ENCODE peak calls at places on chromosome 20, in eight cellular contexts. G is H54; Z is breast epithelium; W is hippocampal formation; B is stimulated activated CD4-positive, alpha-beta T cell treated with anti-CD3 and anti-CD28 coated beads, TNF-alpha, amount 100 ng/mL, for 48 hours; Q is Caki2; A is NCI-H1694 treated with DMSO at 0.1 percent for 48 hours; X is cardiac muscle cell. M is an unnamed sample.

GRCh38 chr20:18719426-18719825 is 94.2 kb upstream of the SCP2D1 start:
- DNase-seq in G (no peak), Z (no peak), W (no peak), B (no peak), Q (no peak), A (no peak), X (peak), M (no peak)

GRCh38 chr20:57509665-57510237 is 15.2 kb downstream of the CTCFL start:
- DNase-seq in G (peak), Z (no peak), W (no peak), B (no peak), Q (no peak), A (no peak), X (peak), M (peak)

GRCh38 chr20:33460711-33461110 is 17.1 kb upstream of the SNTA1 start:
- DNase-seq in G (no peak), Z (no peak), W (no peak), B (no peak), Q (no peak), A (no peak), X (no peak), M (no peak)

GRCh38 chr20:37562695-37563480 is 35.2 kb upstream of the BLCAP start:
- DNase-seq in G (no peak), Z (no peak), W (no peak), B (no peak), Q (no peak), A (no peak), X (no peak), M (no peak)

GRCh38 chr20:19889011-19889953 is 127.9 kb upstream of the NAA20 start:
- DNase-seq in G (peak), Z (peak), W (peak), B (no peak), Q (peak), A (no peak), X (peak), M (peak)

GRCh38 chr20:37886851-37887297 is 16.1 kb upstream of the VSTM2L start:
- DNase-seq in G (no peak), Z (no peak), W (no peak), B (no peak), Q (no peak), A (no peak), X (peak), M (no peak)

GRCh38 chr20:19070036-19070435 is 142.4 kb upstream of the SLC24A3 start:
- DNase-seq in G (no peak), Z (no peak), W (peak), B (no peak), Q (no peak), A (no peak), X (no peak), M (no peak)

GRCh38 chr20:18224968-18225568 is 63.3 kb upstream of the ZNF133 start:
- DNase-seq in G (peak), Z (no peak), W (no peak), B (no peak), Q (peak), A (no peak), X (peak), M (peak)

GRCh38 chr20:36208257-36208656 is 28.0 kb upstream of the AAR2 start:
- DNase-seq in G (no peak), Z (no peak), W (no peak), B (no peak), Q (no peak), A (no peak), X (no peak), M (no peak)